ENCODE peak calls at places on chromosomes 5 and 9, in four cellular contexts. A is cardiac muscle cell, T is heart left ventricle, H is H1. E is an unnamed sample.

GRCh38 chr9:123749580-123750202 is 180.2 kb downstream of the DENND1A start:
- DNase-seq in A (no peak), T (no peak), H (peak), E (peak)

GRCh38 chr5:135182675-135183074 is 148.6 kb upstream of the PITX1 start:
- DNase-seq in A (no peak), T (no peak), H (no peak), E (no peak)

GRCh38 chr9:12776775-12777055 is 1.9 kb downstream of the LURAP1L start:
- DNase-seq in A (peak), T (no peak), H (no peak), E (no peak)

GRCh38 chr9:79023134-79023577 is 548.6 kb upstream of the TLE4 start:
- DNase-seq in A (peak), T (no peak), H (no peak), E (no peak)

GRCh38 chr9:129490583-129491485 is 130.1 kb downstream of the C9orf50 start:
- DNase-seq in A (no peak), T (no peak), H (no peak), E (no peak)

GRCh38 chr5:16160706-16161105 is 18.9 kb downstream of the MARCHF11 start:
- DNase-seq in A (peak), T (no peak), H (no peak), E (peak)

GRCh38 chr9:12224449-12224848 is 468.7 kb upstream of the TYRP1 start:
- DNase-seq in A (no peak), T (no peak), H (no peak), E (no peak)

GRCh38 chr9:87685431-87685830 is 40.5 kb upstream of the CTSL start:
- DNase-seq in A (no peak), T (no peak), H (no peak), E (no peak)

GRCh38 chr5:82863260-82863659 is 213.9 kb downstream of the TMEM167A start:
- DNase-seq in A (peak), T (no peak), H (no peak), E (no peak)

GRCh38 chr5:89047591-89047990 is 164.6 kb upstream of the MEF2C start:
- DNase-seq in A (no peak), T (no peak), H (no peak), E (no peak)

GRCh38 chr5:96483878-96484277 is 50.8 kb upstream of the PCSK1 start:
- DNase-seq in A (peak), T (no peak), H (no peak), E (peak)

GRCh38 chr9:18238254-18238653 is 235.7 kb upstream of the ADAMTSL1 start:
- DNase-seq in A (peak), T (no peak), H (no peak), E (no peak)

GRCh38 chr9:27499481-27499880 is 24.6 kb upstream of the IFNK start:
- DNase-seq in A (peak), T (no peak), H (no peak), E (peak)

GRCh38 chr9:76521244-76521673 is 62.3 kb downstream of the GCNT1 start:
- DNase-seq in A (no peak), T (no peak), H (no peak), E (no peak)

GRCh38 chr9:70112981-70113380 is 69.3 kb downstream of the MAMDC2 start:
- DNase-seq in A (no peak), T (no peak), H (peak), E (no peak)

GRCh38 chr5:131441184-131441583 is 177.3 kb downstream of the CDC42SE2 start:
- DNase-seq in A (no peak), T (no peak), H (no peak), E (no peak)

GRCh38 chr9:75452512-75452911 is 364.2 kb downstream of the OSTF1 start:
- DNase-seq in A (no peak), T (no peak), H (no peak), E (no peak)

GRCh38 chr5:59287361-59287760 is 606.2 kb downstream of the PDE4D start:
- DNase-seq in A (no peak), T (no peak), H (no peak), E (no peak)

GRCh38 chr9:35001803-35002502 is 12.4 kb downstream of the DNAJB5 start:
- DNase-seq in A (no peak), T (no peak), H (no peak), E (peak)

GRCh38 chr5:3075309-3075708 is 323.8 kb upstream of the IRX2 start:
- DNase-seq in A (no peak), T (no peak), H (no peak), E (no peak)

GRCh38 chr9:2559212-2560152 is 62.1 kb upstream of the VLDLR start:
- DNase-seq in A (peak), T (peak), H (no peak), E (no peak)

GRCh38 chr9:108551030-108551964 is 304.5 kb downstream of the ACTL7B start:
- DNase-seq in A (peak), T (no peak), H (no peak), E (no peak)

GRCh38 chr5:145834554-145834916 is 607 bp downstream of the PRELID2 start:
- DNase-seq in A (no peak), T (no peak), H (no peak), E (no peak)

GRCh38 chr9:22257026-22257425 is 189.6 kb upstream of the DMRTA1 start:
- DNase-seq in A (no peak), T (no peak), H (no peak), E (no peak)

GRCh38 chr5:179154991-179155955 is 95.1 kb downstream of the ZNF354C start:
- DNase-seq in A (no peak), T (no peak), H (peak), E (no peak)

GRCh38 chr5:147310059-147310704 is 75.4 kb downstream of the STK32A start:
- DNase-seq in A (peak), T (peak), H (no peak), E (no peak)

GRCh38 chr9:99807276-99807852 is 14.3 kb upstream of the NR4A3 start:
- DNase-seq in A (peak), T (peak), H (peak), E (peak)

GRCh38 chr9:130437011-130437784 is 7.6 kb upstream of the ASS1 start:
- DNase-seq in A (no peak), T (no peak), H (no peak), E (no peak)

GRCh38 chr9:38087934-38088925 is 19.2 kb upstream of the SHB start:
- DNase-seq in A (peak), T (peak), H (peak), E (peak)

GRCh38 chr5:55146080-55146479 is 13.9 kb upstream of the GPX8 start:
- DNase-seq in A (no peak), T (no peak), H (no peak), E (no peak)

GRCh38 chr5:4375640-4376039 is 764.5 kb upstream of the ADAMTS16 start:
- DNase-seq in A (no peak), T (no peak), H (no peak), E (no peak)

GRCh38 chr9:93453047-93453914 is at the start of gene FAM120AOS:
- DNase-seq in A (peak), T (peak), H (peak), E (peak)

GRCh38 chr9:93452710-93453046 is 703 bp downstream of the FAM120AOS start:
- DNase-seq in A (no peak), T (peak), H (no peak), E (no peak)

GRCh38 chr9:93456504-93456903 is 3.1 kb upstream of the FAM120AOS start:
- DNase-seq in A (no peak), T (no peak), H (no peak), E (peak)

GRCh38 chr9:93458702-93459101 is 5.3 kb upstream of the FAM120AOS start:
- DNase-seq in A (peak), T (no peak), H (no peak), E (no peak)

GRCh38 chr9:93456022-93456421 is 2.6 kb upstream of the FAM120AOS start:
- DNase-seq in A (no peak), T (no peak), H (no peak), E (no peak)
- H3K4me3 ChIP-seq in A (no peak), T (no peak), H (no peak), E (no peak)

GRCh38 chr9:90053027-90053426 is 448.2 kb downstream of the GADD45G start:
- DNase-seq in A (no peak), T (no peak), H (peak), E (peak)
- TF ChIP-seq CTCF in A (no peak), T (no peak), H (peak), E (peak)

DNA sequence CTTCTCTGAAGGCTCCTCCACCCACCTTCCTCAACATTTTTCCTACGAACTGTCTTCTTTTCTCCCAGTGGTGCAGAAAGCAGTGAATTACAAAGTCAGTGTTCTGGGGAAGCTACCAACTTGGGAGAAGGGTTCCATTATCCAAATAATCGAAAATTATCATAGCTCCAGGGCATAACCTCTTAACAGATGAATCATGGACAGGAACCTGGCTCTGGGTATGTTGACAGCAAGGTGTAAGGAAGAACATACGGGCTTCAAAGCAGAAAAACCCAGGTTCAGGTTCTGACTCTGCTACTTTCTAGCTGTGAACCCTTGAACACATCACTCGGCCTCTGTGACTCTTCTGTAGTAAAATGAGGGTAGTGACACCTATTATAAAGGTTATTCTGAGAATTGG is 351.3 kb downstream of the ENC1 start:
- DNase-seq in A (no peak), T (no peak), H (no peak), E (no peak)
- H3K4me3 ChIP-seq in A (no peak), T (no peak), H (no peak), E (no peak)

GRCh38 chr5:171721469-171721868 is 64.1 kb upstream of the SMIM23 start:
- DNase-seq in A (no peak), T (no peak), H (peak), E (no peak)
- TF ChIP-seq CTCF in A (no peak), T (no peak), H (no peak), E (no peak)

GRCh38 chr5:81233080-81233634 is at the start of gene CKMT2:
- DNase-seq in A (peak), T (peak), H (peak), E (no peak)
- H3K4me3 ChIP-seq in A (peak), T (peak), H (peak), E (no peak)

GRCh38 chr9:137451976-137452760 is 7.0 kb downstream of the NSMF start:
- DNase-seq in A (no peak), T (peak), H (no peak), E (no peak)

GRCh38 chr9:137454145-137454505 is 5.0 kb downstream of the NSMF start:
- DNase-seq in A (peak), T (peak), H (peak), E (peak)

GRCh38 chr9:137454506-137455360 is 4.4 kb downstream of the NSMF start:
- DNase-seq in A (no peak), T (peak), H (no peak), E (no peak)

GRCh38 chr9:137453643-137454081 is 5.5 kb downstream of the NSMF start:
- DNase-seq in A (peak), T (peak), H (peak), E (peak)

GRCh38 chr9:137452761-137453642 is 6.1 kb downstream of the NSMF start:
- DNase-seq in A (no peak), T (peak), H (no peak), E (no peak)
- TF ChIP-seq CTCF in A (no peak), T (no peak), H (no peak), E (no peak)